ENCODE peak calls at places on chromosome 2, in nine cellular contexts. W is fibroblast of lung, G is psoas muscle, H is AG10803, S is breast epithelium, T is PC-3, C is dorsolateral prefrontal cortex, L is cardiac muscle cell, P is right atrium auricular region. R is an unnamed sample.

GRCh38 chr2:208984376-208985100 is 439.3 kb upstream of the MAP2 start:
- DNase-seq in W (peak), G (no peak), H (no peak), S (no peak), T (peak), C (no peak), L (no peak), P (no peak), R (no peak)

GRCh38 chr2:48510329-48510728 is 19.6 kb upstream of the STON1 start:
- DNase-seq in W (peak), G (no peak), H (peak), S (no peak), T (peak), C (no peak), L (peak), P (no peak), R (no peak)

GRCh38 chr2:22355816-22356433 is 1029.1 kb upstream of the KLHL29 start:
- DNase-seq in W (no peak), G (peak), H (no peak), S (peak), T (peak), C (peak), L (peak), P (peak), R (peak)

GRCh38 chr2:95076705-95077520 is 44.7 kb downstream of the MRPS5 start:
- DNase-seq in W (peak), G (peak), H (peak), S (peak), T (peak), C (peak), L (peak), P (no peak), R (peak)

GRCh38 chr2:69221512-69221911 is 165.5 kb downstream of the GFPT1 start:
- DNase-seq in W (no peak), G (no peak), H (peak), S (no peak), T (no peak), C (no peak), L (no peak), P (no peak), R (no peak)

GRCh38 chr2:86695053-86695691 is 24.9 kb upstream of the RMND5A start:
- DNase-seq in W (peak), G (no peak), H (no peak), S (no peak), T (peak), C (no peak), L (no peak), P (no peak), R (no peak)

GRCh38 chr2:72220170-72220569 is 72.5 kb upstream of the CYP26B1 start:
- DNase-seq in W (no peak), G (no peak), H (no peak), S (no peak), T (peak), C (no peak), L (peak), P (no peak), R (peak)

GRCh38 chr2:178101321-178102079 is 10.7 kb upstream of the RBM45 start:
- DNase-seq in W (no peak), G (no peak), H (no peak), S (no peak), T (peak), C (no peak), L (no peak), P (no peak), R (no peak)

GRCh38 chr2:54041135-54041534 is 70.3 kb upstream of the PSME4 start:
- DNase-seq in W (peak), G (peak), H (no peak), S (no peak), T (peak), C (no peak), L (no peak), P (no peak), R (no peak)

GRCh38 chr2:38068228-38068627 is 7.7 kb downstream of the CYP1B1 start:
- DNase-seq in W (no peak), G (no peak), H (no peak), S (no peak), T (no peak), C (no peak), L (no peak), P (no peak), R (no peak)

GRCh38 chr2:38073211-38074005 is 2.5 kb downstream of the CYP1B1 start:
- DNase-seq in W (peak), G (peak), H (no peak), S (no peak), T (peak), C (no peak), L (peak), P (no peak), R (no peak)

GRCh38 chr2:38074047-38074774 is 1.7 kb downstream of the CYP1B1 start:
- DNase-seq in W (peak), G (peak), H (no peak), S (no peak), T (peak), C (no peak), L (peak), P (no peak), R (no peak)

GRCh38 chr2:38066415-38066814 is 9.5 kb downstream of the CYP1B1 start:
- DNase-seq in W (no peak), G (no peak), H (no peak), S (no peak), T (no peak), C (no peak), L (no peak), P (no peak), R (no peak)

DNA sequence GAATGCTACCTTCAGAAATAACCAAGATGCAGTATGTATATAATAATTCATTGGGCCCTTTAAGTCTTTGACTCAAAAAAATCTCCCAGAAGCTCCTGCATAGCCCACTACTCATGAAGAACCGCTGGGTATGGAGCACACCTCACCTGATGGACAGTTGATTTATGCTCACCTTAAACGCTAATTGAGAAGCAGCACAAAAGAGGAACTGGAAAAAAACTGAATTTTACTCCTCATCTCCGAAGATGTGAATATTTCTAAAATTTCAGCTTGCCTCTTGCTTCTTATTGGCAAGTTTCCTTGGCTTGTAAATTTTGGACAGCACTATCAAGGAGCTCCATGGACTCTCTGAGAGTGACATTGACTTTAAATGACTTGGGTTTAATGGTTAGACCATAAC is 5.5 kb downstream of the CYP1B1 start:
- DNase-seq in W (no peak), G (no peak), H (no peak), S (no peak), T (no peak), C (no peak), L (no peak), P (no peak), R (no peak)
- H3K4me3 ChIP-seq in W (peak), G (peak), H (peak), S (no peak), T (peak), C (no peak), L (no peak), P (no peak), R (no peak)

GRCh38 chr2:32453242-32454062 is 96.6 kb downstream of the BIRC6 start:
- DNase-seq in W (peak), G (no peak), H (no peak), S (no peak), T (no peak), C (no peak), L (no peak), P (no peak), R (no peak)
- H3K4me3 ChIP-seq in W (no peak), G (no peak), H (no peak), S (no peak), T (no peak), C (no peak), L (no peak), P (no peak), R (no peak)

GRCh38 chr2:163348843-163349395 is 386.9 kb downstream of the FIGN start:
- DNase-seq in W (peak), G (no peak), H (peak), S (no peak), T (peak), C (no peak), L (peak), P (no peak), R (no peak)
- H3K4me3 ChIP-seq in W (peak), G (peak), H (no peak), S (peak), T (peak), C (peak), L (no peak), P (peak), R (no peak)

GRCh38 chr2:187976667-187977333 is 314.9 kb upstream of the GULP1 start:
- DNase-seq in W (no peak), G (no peak), H (no peak), S (no peak), T (no peak), C (no peak), L (no peak), P (no peak), R (no peak)
- H3K4me3 ChIP-seq in W (no peak), G (no peak), H (no peak), S (no peak), T (no peak), C (no peak), L (no peak), P (no peak), R (no peak)

GRCh38 chr2:234411793-234412192 is 85.1 kb downstream of the ARL4C start:
- DNase-seq in W (no peak), G (no peak), H (no peak), S (no peak), T (no peak), C (no peak), L (no peak), P (no peak), R (no peak)
- H3K4me3 ChIP-seq in W (no peak), G (no peak), H (no peak), S (no peak), T (no peak), C (no peak), L (no peak), P (no peak), R (no peak)

GRCh38 chr2:64650257-64650656 is 3.5 kb downstream of the SERTAD2 start:
- DNase-seq in W (no peak), G (no peak), H (no peak), S (no peak), T (no peak), C (no peak), L (no peak), P (no peak), R (no peak)

GRCh38 chr2:64653174-64654062 is at the start of gene SERTAD2:
- DNase-seq in W (peak), G (peak), H (peak), S (peak), T (peak), C (peak), L (peak), P (peak), R (peak)

GRCh38 chr2:64652231-64653173 is 1.2 kb downstream of the SERTAD2 start:
- DNase-seq in W (peak), G (peak), H (peak), S (no peak), T (peak), C (no peak), L (peak), P (no peak), R (no peak)

GRCh38 chr2:64650722-64651338 is 2.9 kb downstream of the SERTAD2 start:
- DNase-seq in W (no peak), G (no peak), H (no peak), S (no peak), T (peak), C (no peak), L (no peak), P (no peak), R (no peak)

DNA sequence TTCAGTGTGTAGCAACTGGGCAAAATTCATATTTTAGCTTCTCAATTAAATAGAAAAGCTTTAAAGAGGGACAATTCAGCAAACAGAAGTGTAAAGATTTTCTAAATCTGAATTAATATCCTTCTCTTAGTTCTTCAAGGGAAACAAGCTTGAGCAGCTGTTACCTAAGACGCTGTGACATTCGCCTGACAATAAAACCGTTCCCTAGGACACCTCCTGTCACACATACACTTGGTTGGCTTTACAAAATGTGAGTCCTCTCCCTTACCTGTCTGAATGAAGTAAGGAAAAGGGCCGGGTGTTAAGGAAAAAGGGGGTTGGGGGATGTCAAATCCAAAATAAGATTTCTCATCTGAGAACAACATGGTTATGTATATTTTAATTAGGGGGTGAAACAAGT is 2.1 kb downstream of the SERTAD2 start:
- DNase-seq in W (no peak), G (no peak), H (no peak), S (no peak), T (no peak), C (no peak), L (no peak), P (no peak), R (no peak)
- H3K4me3 ChIP-seq in W (no peak), G (peak), H (peak), S (no peak), T (peak), C (no peak), L (peak), P (no peak), R (no peak)

DNA sequence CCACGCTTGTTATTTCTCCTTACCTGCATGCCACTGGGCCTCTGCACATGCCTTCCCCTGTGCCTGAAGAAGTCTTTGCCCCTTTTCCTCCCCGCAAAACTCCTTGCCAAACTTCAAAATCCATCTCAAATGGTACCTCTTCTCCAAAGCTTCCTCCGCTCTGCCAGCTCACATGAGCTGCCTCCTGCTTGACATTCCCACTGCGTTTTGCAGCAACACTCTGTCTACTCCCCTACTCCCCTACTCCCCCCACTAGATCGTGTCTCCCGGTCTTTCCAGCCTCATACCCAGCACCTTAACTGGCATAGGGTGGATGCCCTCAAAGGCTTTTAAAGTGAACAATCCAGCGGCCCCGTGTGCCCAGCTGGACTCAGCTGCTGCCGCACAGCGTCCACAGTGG is 65.8 kb downstream of the TNS1 start:
- DNase-seq in W (no peak), G (no peak), H (no peak), S (no peak), T (no peak), C (no peak), L (no peak), P (no peak), R (no peak)
- H3K4me3 ChIP-seq in W (no peak), G (peak), H (peak), S (peak), T (no peak), C (no peak), L (no peak), P (peak), R (no peak)